ENCODE peak calls at places on chromosomes 4 and X, in eight cellular contexts. O is ACHN; D is GM23338; M is fibroblast of mammary gland; X is CD4-positive, alpha-beta memory T cell; G is body of pancreas; Q is GM23248; S is iPS-NIHi11. I is an unnamed sample.
A peak's percentile ranks its signal among the peaks of the same experiment; 100 is the strongest.

GRCh38 chr4:7007142-7007907 is 35.8 kb upstream of the TADA2B start:
- DNase-seq in G (no peak), S (peak; percentile 47), X (no peak), M (no peak), O (no peak), D (peak; percentile 15), Q (no peak), I (no peak)

GRCh38 chrX:2342281-2342688 is 158.5 kb downstream of the DHRSX start:
- DNase-seq in Q (no peak), O (no peak), S (no peak), X (no peak), D (no peak), G (no peak), M (no peak), I (no peak)

GRCh38 chr4:153468587-153468986 is 2.4 kb downstream of the TMEM131L start:
- DNase-seq in D (no peak), O (no peak), G (no peak), M (no peak), X (no peak), S (no peak), Q (no peak), I (no peak)

GRCh38 chr4:5084911-5085475 is 33.7 kb downstream of the STK32B start:
- DNase-seq in O (no peak), S (no peak), D (no peak), Q (peak; percentile 12), G (no peak), X (no peak), M (no peak), I (no peak)

GRCh38 chr4:159026329-159026728 is 76.5 kb upstream of the RAPGEF2 start:
- DNase-seq in O (no peak), M (no peak), X (no peak), D (no peak), G (no peak), Q (no peak), S (no peak), I (no peak)

GRCh38 chrX:97685753-97686152 is 802.0 kb downstream of the RPA4 start:
- DNase-seq in G (no peak), O (peak; percentile 30), X (peak; percentile 9), S (no peak), M (peak; percentile 44), D (peak; percentile 44), Q (peak; percentile 60), I (no peak)

GRCh38 chr4:145734576-145735329 is 54.8 kb downstream of the C4orf51 start:
- DNase-seq in G (peak; percentile 86), D (no peak), M (peak; percentile 97), O (peak; percentile 91), Q (peak; percentile 99), S (peak; percentile 39), X (no peak), I (no peak)

GRCh38 chr4:52172166-52172565 is 121.1 kb downstream of the SPATA18 start:
- DNase-seq in G (no peak), Q (peak; percentile 25), D (peak; percentile 58), X (no peak), M (peak; percentile 36), S (peak; percentile 14), O (peak; percentile 18), I (no peak)

GRCh38 chr4:41081847-41082246 is 132.5 kb downstream of the APBB2 start:
- DNase-seq in M (no peak), S (no peak), Q (no peak), D (no peak), O (no peak), G (no peak), X (no peak), I (no peak)

GRCh38 chr4:129064717-129065116 is 28.6 kb downstream of the SCLT1 start:
- DNase-seq in D (no peak), O (no peak), X (no peak), Q (peak; percentile 64), G (no peak), S (no peak), M (peak; percentile 83), I (no peak)

GRCh38 chr4:94406668-94407437 is 44.9 kb upstream of the PDLIM5 start:
- DNase-seq in Q (peak; percentile 84), O (peak; percentile 76), S (peak; percentile 38), X (peak; percentile 59), G (peak; percentile 83), D (peak; percentile 90), M (peak; percentile 90), I (peak; percentile 75)

GRCh38 chrX:41122664-41123257 is 37.5 kb downstream of the USP9X start:
- DNase-seq in Q (no peak), S (no peak), X (no peak), M (no peak), G (no peak), O (no peak), D (no peak), I (no peak)

GRCh38 chrX:63784902-63785692 is at the start of gene ARHGEF9:
- DNase-seq in G (peak; percentile 22), X (no peak), D (peak; percentile 76), M (no peak), O (no peak), S (peak; percentile 56), Q (peak; percentile 32), I (no peak)

GRCh38 chr4:152690706-152691651 is 11.2 kb upstream of the TMEM154 start:
- DNase-seq in G (no peak), M (no peak), Q (peak; percentile 26), D (no peak), S (no peak), O (no peak), X (no peak), I (no peak)

GRCh38 chr4:138090145-138090917 is 151.8 kb downstream of the SLC7A11 start:
- DNase-seq in O (peak; percentile 80), M (peak; percentile 84), Q (peak; percentile 74), D (peak; percentile 71), S (peak; percentile 79), X (peak; percentile 13), G (peak; percentile 56), I (no peak)

GRCh38 chrX:17597836-17598434 is 139.4 kb upstream of the SCML1 start:
- DNase-seq in X (no peak), S (no peak), G (peak; percentile 91), O (no peak), Q (peak; percentile 32), D (no peak), M (peak; percentile 33), I (peak; percentile 88)

GRCh38 chrX:150772150-150772970 is 79.2 kb downstream of the MTMR1 start:
- DNase-seq in D (peak; percentile 87), X (peak; percentile 54), O (peak; percentile 56), G (peak; percentile 75), Q (peak; percentile 73), M (peak; percentile 65), S (peak; percentile 87), I (peak; percentile 84)

GRCh38 chrX:43644124-43644701 is 11.9 kb upstream of the MAOA start:
- DNase-seq in Q (peak; percentile 78), O (peak; percentile 19), G (no peak), D (no peak), M (peak; percentile 90), X (no peak), S (no peak), I (no peak)

GRCh38 chrX:43655151-43655676 is 885 bp upstream of the MAOA start:
- DNase-seq in Q (peak; percentile 52), X (peak; percentile 35), G (peak; percentile 50), D (peak; percentile 48), O (peak; percentile 4), S (peak; percentile 11), M (peak; percentile 44), I (peak; percentile 78)

GRCh38 chrX:14832151-14832550 is 40.7 kb downstream of the FANCB start:
- DNase-seq in D (no peak), S (no peak), Q (peak; percentile 58), M (peak; percentile 61), X (no peak), O (no peak), G (no peak), I (no peak)

GRCh38 chrX:44975666-44976263 is 102.8 kb downstream of the KDM6A start:
- DNase-seq in O (no peak), D (no peak), M (no peak), Q (peak; percentile 19), X (no peak), G (no peak), S (no peak), I (no peak)

GRCh38 chrX:49172280-49172780 is 632 bp downstream of the PLP2 start:
- DNase-seq in S (no peak), G (peak; percentile 83), O (peak; percentile 51), D (peak; percentile 57), Q (peak; percentile 80), M (peak; percentile 59), X (peak; percentile 49), I (peak; percentile 83)

GRCh38 chr4:1290165-1290977 is 680 bp downstream of the MAEA start:
- DNase-seq in X (peak; percentile 18), D (no peak), Q (peak; percentile 68), S (no peak), O (peak; percentile 20), G (peak; percentile 74), M (no peak), I (no peak)

GRCh38 chr4:161320377-161320776 is 843.4 kb downstream of the FSTL5 start:
- DNase-seq in Q (peak; percentile 1), O (peak; percentile 27), D (peak; percentile 69), S (peak; percentile 50), M (no peak), G (peak; percentile 11), X (no peak), I (no peak)

GRCh38 chrX:21374994-21375794 is 976 bp downstream of the CNKSR2 start:
- DNase-seq in M (no peak), D (peak; percentile 23), O (no peak), Q (no peak), X (no peak), S (peak; percentile 6), G (peak; percentile 13), I (no peak)

I was measured in suprapubic skin.